ENCODE peak calls at places on chromosomes 11 and 22, in ten cellular contexts. U is body of pancreas, Z is esophagus muscularis mucosa, L is dorsolateral prefrontal cortex, X is fibroblast of lung, K is fibroblast of the aortic adventitia, A is adrenal gland, V is left ventricle myocardium inferior, S is sigmoid colon, G is GM06990. T is an unnamed sample.

GRCh38 chr22:36032611-36033010 is 4.0 kb upstream of the RBFOX2 start:
- DNase-seq in U (no peak), Z (no peak), L (no peak), X (no peak), K (no peak), A (no peak), V (no peak), S (no peak), G (no peak), T (no peak)

GRCh38 chr11:127943763-127944162 is 643.6 kb downstream of the ETS1 start:
- DNase-seq in U (no peak), Z (no peak), L (no peak), X (no peak), K (no peak), A (no peak), V (no peak), S (no peak), G (no peak), T (no peak)

GRCh38 chr11:1460396-1460795 is 26.2 kb downstream of the MOB2 start:
- DNase-seq in U (no peak), Z (no peak), L (peak; percentile 54), X (peak; percentile 86), K (no peak), A (peak; percentile 46), V (no peak), S (peak; percentile 95), G (no peak), T (no peak)

GRCh38 chr11:45082744-45083543 is 63.5 kb upstream of the PRDM11 start:
- DNase-seq in U (no peak), Z (no peak), L (no peak), X (no peak), K (no peak), A (no peak), V (no peak), S (no peak), G (no peak), T (no peak)

GRCh38 chr11:35658028-35658948 is 4.3 kb upstream of the TRIM44 start:
- DNase-seq in U (no peak), Z (no peak), L (no peak), X (no peak), K (no peak), A (no peak), V (no peak), S (no peak), G (no peak), T (no peak)

GRCh38 chr11:1502971-1503707 is 16.6 kb upstream of the MOB2 start:
- DNase-seq in U (no peak), Z (no peak), L (peak; percentile 74), X (no peak), K (no peak), A (no peak), V (peak; percentile 52), S (peak; percentile 91), G (no peak), T (no peak)

GRCh38 chr11:36165638-36166389 is 123.4 kb downstream of the COMMD9 start:
- DNase-seq in U (no peak), Z (no peak), L (no peak), X (peak; percentile 36), K (no peak), A (no peak), V (no peak), S (no peak), G (no peak), T (no peak)

GRCh38 chr11:125494987-125495725 is 909 bp downstream of the FEZ1 start:
- DNase-seq in U (peak; percentile 6), Z (peak; percentile 84), L (peak; percentile 56), X (peak; percentile 45), K (peak; percentile 52), A (no peak), V (peak; percentile 37), S (peak; percentile 77), G (peak; percentile 28), T (no peak)

GRCh38 chr22:44220727-44221680 is 40.3 kb downstream of the PARVG start:
- DNase-seq in U (no peak), Z (peak; percentile 70), L (no peak), X (no peak), K (no peak), A (no peak), V (no peak), S (peak; percentile 20), G (no peak), T (no peak)

GRCh38 chr22:44221710-44222475 is 41.2 kb downstream of the PARVG start:
- DNase-seq in U (no peak), Z (peak; percentile 85), L (no peak), X (no peak), K (no peak), A (no peak), V (no peak), S (no peak), G (no peak), T (no peak)

GRCh38 chr22:44225091-44225689 is 44.5 kb downstream of the PARVG start:
- DNase-seq in U (no peak), Z (peak; percentile 75), L (no peak), X (no peak), K (no peak), A (no peak), V (no peak), S (peak; percentile 19), G (no peak), T (no peak)

GRCh38 chr22:44225812-44226211 is 45.1 kb downstream of the PARVG start:
- DNase-seq in U (no peak), Z (peak; percentile 72), L (no peak), X (no peak), K (no peak), A (no peak), V (no peak), S (no peak), G (no peak), T (no peak)

GRCh38 chr22:44224166-44224565 is 43.4 kb downstream of the PARVG start:
- DNase-seq in U (no peak), Z (peak; percentile 84), L (no peak), X (no peak), K (no peak), A (no peak), V (no peak), S (peak; percentile 39), G (no peak), T (no peak)
- TF ChIP-seq CTCF in U (no peak), Z (no peak), L (no peak), X (no peak), K (no peak), A (no peak), V (no peak), S (no peak), G (no peak), T (no peak)

GRCh38 chr11:95850137-95850536 is 59.8 kb downstream of the CEP57 start:
- DNase-seq in U (no peak), Z (no peak), L (no peak), X (peak; percentile 18), K (peak; percentile 33), A (no peak), V (no peak), S (no peak), G (no peak), T (no peak)

GRCh38 chr11:95853138-95853537 is 62.8 kb downstream of the CEP57 start:
- DNase-seq in U (no peak), Z (no peak), L (no peak), X (no peak), K (no peak), A (no peak), V (no peak), S (no peak), G (no peak), T (no peak)

GRCh38 chr11:95849087-95849825 is 59.0 kb downstream of the CEP57 start:
- DNase-seq in U (peak; percentile 40), Z (no peak), L (peak; percentile 22), X (peak; percentile 85), K (peak; percentile 84), A (peak; percentile 33), V (peak; percentile 18), S (peak; percentile 69), G (no peak), T (peak; percentile 79)

GRCh38 chr11:95853862-95854261 is 63.6 kb downstream of the CEP57 start:
- DNase-seq in U (no peak), Z (no peak), L (no peak), X (no peak), K (no peak), A (no peak), V (no peak), S (no peak), G (no peak), T (no peak)
- H3K4me3 ChIP-seq in U (no peak overlapping the region), Z (no peak overlapping the region), L (no peak overlapping the region), X (no peak overlapping the region), K (no peak overlapping the region), A (no peak overlapping the region), V (no peak overlapping the region), S (no peak overlapping the region), G (no peak overlapping the region), T (no peak overlapping the region)

GRCh38 chr11:47847892-47848635 is at the start of gene NUP160:
- DNase-seq in U (peak; percentile 84), Z (peak; percentile 95), L (peak; percentile 87), X (peak; percentile 45), K (peak; percentile 48), A (peak; percentile 72), V (peak; percentile 89), S (peak; percentile 90), G (peak; percentile 90), T (no peak)

GRCh38 chr11:47850337-47850736 is 2.2 kb upstream of the NUP160 start:
- DNase-seq in U (no peak), Z (no peak), L (no peak), X (no peak), K (no peak), A (no peak), V (no peak), S (no peak), G (no peak), T (no peak)

GRCh38 chr11:47847537-47847891 is 636 bp downstream of the NUP160 start:
- DNase-seq in U (no peak), Z (no peak), L (no peak), X (no peak), K (no peak), A (no peak), V (no peak), S (no peak), G (no peak), T (no peak)

GRCh38 chr11:47846998-47847397 is 1.2 kb downstream of the NUP160 start:
- DNase-seq in U (no peak), Z (no peak), L (no peak), X (no peak), K (no peak), A (no peak), V (no peak), S (no peak), G (no peak), T (no peak)

DNA sequence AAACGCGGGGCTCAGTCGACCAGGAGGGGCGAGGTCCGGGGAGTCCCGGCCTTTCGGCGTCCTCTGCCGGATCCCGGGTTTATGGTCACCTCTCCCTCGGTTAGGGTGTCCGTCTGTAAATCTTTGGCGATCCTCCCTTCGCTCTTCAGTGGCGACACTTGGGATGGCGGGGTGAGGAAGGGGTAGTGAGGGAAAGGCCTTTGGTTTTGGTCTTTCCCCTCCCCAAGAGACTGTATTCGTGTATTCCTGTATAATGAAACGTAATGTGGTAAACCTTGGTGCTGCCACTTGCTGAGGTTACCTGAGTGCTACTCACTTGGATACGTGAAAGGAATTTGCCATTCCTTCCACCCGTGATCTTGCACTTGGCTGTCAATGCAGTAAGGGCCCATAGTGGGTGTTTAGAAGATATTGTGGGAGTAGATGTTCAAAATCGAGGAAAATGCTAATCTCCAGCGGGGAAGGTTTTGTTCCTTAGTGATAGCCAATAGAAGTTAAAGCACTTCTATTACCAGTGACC is 546 bp upstream of the NUP160 start:
- DNase-seq in U (no peak), Z (no peak), L (no peak), X (no peak), K (no peak), A (no peak), V (no peak), S (no peak), G (no peak), T (no peak)
- TF ChIP-seq CTCF in U (no peak), Z (peak; percentile 11), L (no peak), X (no peak), K (no peak), A (no peak), V (no peak), S (no peak), G (no peak), T (no peak)

GRCh38 chr11:64241175-64241429 is 207 bp downstream of the FKBP2 start:
- DNase-seq in U (no peak), Z (no peak), L (no peak), X (no peak), K (no peak), A (no peak), V (no peak), S (no peak), G (no peak), T (no peak)

GRCh38 chr11:64238999-64239398 is 1.9 kb upstream of the FKBP2 start:
- DNase-seq in U (peak; percentile 44), Z (no peak), L (no peak), X (no peak), K (no peak), A (no peak), V (no peak), S (no peak), G (no peak), T (no peak)

GRCh38 chr11:64241430-64242153 is 697 bp downstream of the FKBP2 start:
- DNase-seq in U (peak; percentile 100), Z (peak; percentile 100), L (peak; percentile 100), X (peak; percentile 99), K (peak; percentile 99), A (peak; percentile 100), V (peak; percentile 100), S (peak; percentile 100), G (peak; percentile 99), T (peak; percentile 92)

GRCh38 chr11:64240467-64241174 is at the start of gene FKBP2:
- DNase-seq in U (peak; percentile 98), Z (peak; percentile 99), L (peak; percentile 96), X (peak; percentile 97), K (peak; percentile 96), A (peak; percentile 98), V (peak; percentile 97), S (peak; percentile 99), G (peak; percentile 99), T (peak; percentile 85)

GRCh38 chr11:64239662-64240466 is 1.0 kb upstream of the FKBP2 start:
- DNase-seq in U (peak; percentile 74), Z (no peak), L (no peak), X (no peak), K (no peak), A (no peak), V (no peak), S (no peak), G (peak; percentile 67), T (no peak)
- H3K4me3 ChIP-seq in U (no peak overlapping the region), Z (peak overlapping the region; percentile 77), L (peak overlapping the region; percentile 94), X (peak overlapping the region; percentile 61), K (peak overlapping the region; percentile 71), A (no peak overlapping the region), V (peak overlapping the region; percentile 84), S (peak overlapping the region; percentile 85), G (peak overlapping the region; percentile 89), T (peak overlapping the region; percentile 65)